ENCODE peak calls at places on chromosomes 5 and 9, in five cellular contexts. K is CD8-positive, alpha-beta T cell; L is IMR-90; I is left lung; V is HL-60. P is an unnamed sample.

GRCh38 chr9:16023466-16023865 is 470.6 kb downstream of the CCDC171 start:
- DNase-seq in V (no peak), K (no peak), L (peak; percentile 84), I (no peak), P (no peak)

GRCh38 chr9:27165670-27166069 is 56.6 kb downstream of the TEK start:
- DNase-seq in K (no peak), I (no peak), V (no peak), L (no peak), P (no peak)

GRCh38 chr9:136701665-136702048 is 10.7 kb upstream of the DIPK1B start:
- DNase-seq in L (no peak), K (no peak), V (no peak), I (no peak), P (no peak)

GRCh38 chr9:98081477-98082219 is 25.1 kb downstream of the NANS start:
- DNase-seq in L (peak; percentile 50), V (peak; percentile 38), I (peak; percentile 58), K (no peak), P (no peak)

GRCh38 chr9:124218438-124219289 is 39.1 kb upstream of the NEK6 start:
- DNase-seq in V (peak; percentile 90), K (peak; percentile 33), I (peak; percentile 87), L (peak; percentile 66), P (peak; percentile 24)

GRCh38 chr5:171989276-171989675 is 17.2 kb downstream of the FBXW11 start:
- DNase-seq in K (no peak), I (no peak), V (no peak), L (peak; percentile 33), P (no peak)

GRCh38 chr5:150694638-150695037 is 6.2 kb downstream of the RBM22 start:
- DNase-seq in K (no peak), V (no peak), I (no peak), L (peak; percentile 54), P (no peak)

GRCh38 chr5:131386779-131387178 is 122.9 kb downstream of the CDC42SE2 start:
- DNase-seq in K (no peak), V (no peak), I (no peak), L (peak; percentile 20), P (no peak)

GRCh38 chr9:8955315-8955714 is 1155.7 kb upstream of the DMAC1 start:
- DNase-seq in I (no peak), V (no peak), K (no peak), L (no peak), P (no peak)

GRCh38 chr5:129379406-129379805 is 80.7 kb upstream of the ADAMTS19 start:
- DNase-seq in V (no peak), I (no peak), L (no peak), K (no peak), P (no peak)

GRCh38 chr5:125331987-125332628 is 585.7 kb upstream of the ZNF608 start:
- DNase-seq in K (no peak), L (no peak), I (no peak), V (no peak), P (no peak)

GRCh38 chr5:111935835-111936234 is 178.8 kb upstream of the NREP start:
- DNase-seq in L (no peak), V (no peak), K (no peak), I (no peak), P (no peak)

GRCh38 chr9:125106285-125106893 is 36.9 kb downstream of the SCAI start:
- DNase-seq in K (no peak), L (peak; percentile 79), I (no peak), V (no peak), P (no peak)

GRCh38 chr9:91536211-91536691 is 112.6 kb upstream of the NFIL3 start:
- DNase-seq in L (peak; percentile 90), K (no peak), I (no peak), V (no peak), P (no peak)

GRCh38 chr9:122124048-122124447 is 30.9 kb upstream of the TTLL11 start:
- DNase-seq in I (no peak), K (no peak), V (no peak), L (no peak), P (no peak)

GRCh38 chr5:69364414-69364813 is 4.9 kb downstream of the AK6 start:
- DNase-seq in V (peak; percentile 12), K (no peak), I (no peak), L (peak; percentile 7), P (no peak)

GRCh38 chr9:136923881-136924280 is 20.7 kb downstream of the FBXW5 start:
- DNase-seq in K (no peak), I (no peak), L (no peak), V (no peak), P (no peak)

GRCh38 chr5:9423611-9424010 is 122.3 kb downstream of the SEMA5A start:
- DNase-seq in K (no peak), L (peak; percentile 69), V (no peak), I (no peak), P (no peak)

GRCh38 chr5:1212271-1212670 is 10.9 kb downstream of the SLC6A19 start:
- DNase-seq in V (no peak), K (no peak), L (no peak), I (no peak), P (peak; percentile 68)
- H3K27ac ChIP-seq in V (no peak overlapping the region), K (no peak overlapping the region), L (no peak overlapping the region), I (no peak overlapping the region), P (no peak overlapping the region)

GRCh38 chr9:19924090-19924489 is 135.3 kb upstream of the SLC24A2 start:
- DNase-seq in L (peak; percentile 5), V (no peak), K (no peak), I (no peak), P (no peak)

GRCh38 chr9:19922476-19923118 is 133.8 kb upstream of the SLC24A2 start:
- DNase-seq in V (no peak), L (peak; percentile 46), I (no peak), K (no peak), P (no peak)

GRCh38 chr9:19926774-19927173 is 137.9 kb upstream of the SLC24A2 start:
- DNase-seq in K (no peak), L (no peak), I (no peak), V (no peak), P (no peak)

GRCh38 chr9:19931066-19931465 is 142.2 kb upstream of the SLC24A2 start:
- DNase-seq in K (no peak), L (no peak), I (no peak), V (no peak), P (no peak)

GRCh38 chr9:19925674-19926503 is 137.1 kb upstream of the SLC24A2 start:
- DNase-seq in V (peak; percentile 45), K (peak; percentile 78), L (peak; percentile 68), I (peak; percentile 73), P (peak; percentile 68)
- H3K4me3 ChIP-seq in V (no peak overlapping the region), K (peak overlapping the region; percentile 26), L (peak overlapping the region; percentile 56), I (peak overlapping the region; percentile 10), P (no peak overlapping the region)

DNA sequence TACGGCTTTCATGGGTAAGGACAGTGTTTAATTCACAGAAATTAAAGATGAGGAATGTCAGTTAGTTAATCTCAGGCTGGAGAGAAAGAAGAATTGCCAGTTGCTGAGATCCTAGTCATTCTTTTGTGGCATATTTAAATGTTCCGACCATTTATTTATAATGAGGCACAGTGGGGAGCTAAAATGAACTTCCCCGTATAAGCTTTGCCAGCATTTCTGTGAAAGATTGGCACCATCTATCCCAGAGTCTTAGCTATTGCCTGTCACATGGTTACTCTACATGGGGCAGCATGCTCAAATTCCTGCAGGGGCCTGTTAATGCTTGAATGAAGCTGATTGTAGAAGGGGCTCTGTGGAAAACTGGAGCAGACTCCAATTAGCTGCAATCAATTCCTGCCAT is 314.1 kb downstream of the PRELID2 start:
- DNase-seq in I (no peak), L (no peak), K (no peak), V (no peak), P (no peak)
- TF ChIP-seq CTCF in I (no peak), L (no peak), K (no peak), V (no peak), P (no peak)

GRCh38 chr5:96712100-96712746 is 50.0 kb downstream of the CAST start:
- DNase-seq in I (no peak), V (no peak), L (no peak), K (no peak), P (no peak)
- H3K27ac ChIP-seq in I (no peak overlapping the region), V (no peak overlapping the region), L (no peak overlapping the region), K (no peak overlapping the region), P (no peak overlapping the region)

GRCh38 chr9:34651876-34652602 is at the start of gene IL11RA:
- DNase-seq in V (no peak), L (peak; percentile 84), K (peak; percentile 50), I (peak; percentile 90), P (peak; percentile 82)

GRCh38 chr9:34653610-34654072 is 1.7 kb downstream of the IL11RA start:
- DNase-seq in I (no peak), L (peak; percentile 20), V (no peak), K (no peak), P (no peak)

GRCh38 chr9:34654317-34655083 is 2.5 kb downstream of the IL11RA start:
- DNase-seq in L (peak; percentile 57), I (no peak), V (no peak), K (no peak), P (no peak)

GRCh38 chr9:34652608-34653007 is 623 bp downstream of the IL11RA start:
- DNase-seq in I (no peak), V (no peak), L (no peak), K (no peak), P (no peak)

GRCh38 chr9:34653131-34653530 is 1.1 kb downstream of the IL11RA start:
- DNase-seq in L (peak; percentile 52), I (no peak), V (no peak), K (no peak), P (no peak)
- H3K4me3 ChIP-seq in L (no peak overlapping the region), I (no peak overlapping the region), V (no peak overlapping the region), K (no peak overlapping the region), P (no peak overlapping the region)

GRCh38 chr5:173757279-173757678 is 130.9 kb upstream of the CPEB4 start:
- DNase-seq in V (no peak), K (no peak), I (no peak), L (no peak), P (no peak)
- TF ChIP-seq CTCF in V (no peak), K (no peak), I (no peak), L (no peak), P (no peak)

DNA sequence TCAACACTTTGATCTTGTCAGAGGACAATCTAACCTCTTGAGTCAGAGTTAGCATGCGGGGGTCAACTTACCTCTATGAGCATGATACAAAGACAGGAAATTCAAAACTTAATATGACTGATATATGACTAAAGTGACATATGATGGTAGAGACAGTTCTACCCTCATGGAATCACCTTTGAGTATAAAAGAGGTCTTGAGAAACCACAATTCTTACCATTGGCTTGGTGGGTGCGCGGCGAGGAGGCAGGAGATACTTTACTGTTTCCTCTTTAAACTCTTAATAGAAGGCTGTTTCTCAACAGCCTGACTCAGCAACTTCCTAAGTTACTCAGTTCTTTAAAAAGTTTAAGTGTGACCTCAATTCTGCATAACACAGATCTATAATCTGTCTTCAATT is 372.8 kb downstream of the KIAA0825 start:
- DNase-seq in K (no peak), I (no peak), L (peak; percentile 19), V (peak; percentile 54), P (no peak)
- H3K27ac ChIP-seq in K (no peak overlapping the region), I (no peak overlapping the region), L (no peak overlapping the region), V (peak overlapping the region; percentile 35), P (no peak overlapping the region)

GRCh38 chr9:128393971-128394370 is 22.8 kb downstream of the URM1 start:
- DNase-seq in V (no peak), L (no peak), K (no peak), I (no peak), P (no peak)
- H3K4me3 ChIP-seq in V (no peak overlapping the region), L (no peak overlapping the region), K (no peak overlapping the region), I (no peak overlapping the region), P (no peak overlapping the region)